ENCODE peak calls at places on chromosomes 5 and 9, in eight cellular contexts. Y, F, G, K, S, W, T and N are unnamed samples.
A peak's percentile ranks its signal among the peaks of the same experiment; 100 is the strongest.

GRCh38 chr5:130213607-130214006 is 309.3 kb downstream of the CHSY3 start:
- DNase-seq in Y (no peak), S (peak; percentile 3), F (peak; percentile 1), T (no peak), K (no peak), W (no peak), G (no peak), N (no peak)

GRCh38 chr5:79588645-79589044 is 23.6 kb upstream of the TENT2 start:
- DNase-seq in F (no peak), K (no peak), S (no peak), Y (no peak), G (no peak), T (no peak), W (no peak), N (no peak)

GRCh38 chr5:136724161-136724560 is 358.8 kb upstream of the TRPC7 start:
- DNase-seq in G (no peak), S (no peak), W (no peak), T (no peak), F (no peak), K (no peak), Y (no peak), N (no peak)

GRCh38 chr5:145924849-145925248 is 11.5 kb upstream of the SH3RF2 start:
- DNase-seq in K (no peak), W (no peak), F (no peak), G (no peak), Y (no peak), T (no peak), S (no peak), N (no peak)

GRCh38 chr9:34650816-34651215 is 1.2 kb upstream of the IL11RA start:
- DNase-seq in Y (no peak), G (no peak), F (no peak), S (peak; percentile 61), T (no peak), W (no peak), K (no peak), N (no peak)

GRCh38 chr5:89181546-89181945 is 298.6 kb upstream of the MEF2C start:
- DNase-seq in W (no peak), T (no peak), G (no peak), Y (no peak), K (no peak), F (no peak), S (no peak), N (no peak)

GRCh38 chr5:117093653-117094052 is 519.0 kb upstream of the SEMA6A start:
- DNase-seq in K (no peak), G (no peak), Y (no peak), W (no peak), F (no peak), T (no peak), S (no peak), N (no peak)

GRCh38 chr5:15285901-15286583 is 213.9 kb upstream of the FBXL7 start:
- DNase-seq in W (no peak), F (peak; percentile 86), S (peak; percentile 69), G (no peak), K (no peak), T (no peak), Y (no peak), N (no peak)

GRCh38 chr9:79213417-79214125 is 358.2 kb upstream of the TLE4 start:
- DNase-seq in K (no peak), Y (no peak), S (no peak), T (no peak), W (no peak), G (no peak), F (peak; percentile 77), N (no peak)

GRCh38 chr5:10409504-10409903 is 32.2 kb upstream of the ROPN1L start:
- DNase-seq in K (no peak), T (no peak), F (no peak), W (no peak), S (no peak), Y (no peak), G (no peak), N (no peak)

GRCh38 chr5:40442346-40442745 is 237.4 kb upstream of the PTGER4 start:
- DNase-seq in T (no peak), F (peak; percentile 51), W (no peak), S (peak; percentile 43), Y (no peak), K (no peak), G (no peak), N (no peak)

GRCh38 chr5:7828269-7828668 is 22.7 kb downstream of the CFAP90 start:
- DNase-seq in Y (no peak), G (no peak), T (no peak), W (no peak), F (no peak), K (no peak), S (no peak), N (no peak)

GRCh38 chr5:61277190-61277589 is 54.9 kb upstream of the ZSWIM6 start:
- DNase-seq in G (no peak), K (no peak), W (no peak), Y (no peak), T (no peak), F (peak; percentile 68), S (peak; percentile 61), N (no peak)

GRCh38 chr9:115058684-115059315 is 59.2 kb downstream of the TNC start:
- DNase-seq in G (no peak), W (no peak), F (peak; percentile 90), K (no peak), Y (no peak), S (peak; percentile 81), T (no peak), N (no peak)

GRCh38 chr5:42985129-42986037 is 54.7 kb downstream of the ANXA2R start:
- DNase-seq in T (no peak), K (no peak), W (no peak), F (peak; percentile 65), Y (no peak), S (peak; percentile 84), G (no peak), N (no peak)